ENCODE peak calls at places on chromosomes 3 and 15, in ten cellular contexts. S is uterus, B is CD14-positive monocyte, H is ovary, W is thoracic aorta, X is suprapubic skin, O is upper lobe of right lung, J is endodermal cell, Z is B cell, D is transverse colon. Y is an unnamed sample.

GRCh38 chr3:138434276-138434874 is at the start of gene ESYT3:
- DNase-seq in J (peak; percentile 92), X (peak; percentile 76), H (peak; percentile 75), W (peak; percentile 9), O (peak; percentile 97), B (no peak), Z (peak; percentile 4), D (peak; percentile 78), S (peak; percentile 60), Y (no peak)

GRCh38 chr3:179321585-179322322 is 1.1 kb upstream of the ZNF639 start:
- DNase-seq in Z (peak; percentile 30), S (peak; percentile 37), D (peak; percentile 25), J (peak; percentile 68), B (no peak), O (no peak), X (no peak), W (no peak), H (no peak), Y (no peak)

GRCh38 chr3:171284308-171285075 is 175.7 kb downstream of the TNIK start:
- DNase-seq in X (peak; percentile 66), B (no peak), S (peak; percentile 39), J (no peak), W (peak; percentile 44), H (no peak), Z (no peak), D (no peak), O (no peak), Y (peak; percentile 72)

GRCh38 chr15:61112231-61112630 is 116.9 kb downstream of the RORA start:
- DNase-seq in B (no peak), W (no peak), J (peak; percentile 77), D (no peak), S (peak; percentile 23), H (no peak), O (no peak), X (no peak), Z (no peak), Y (no peak)

GRCh38 chr3:60030982-60031381 is 981.2 kb upstream of the CFAP20DC start:
- DNase-seq in O (no peak), H (no peak), J (no peak), W (no peak), X (no peak), S (no peak), B (no peak), Z (no peak), D (no peak), Y (no peak)

GRCh38 chr3:12004741-12005513 is 739 bp downstream of the SYN2 start:
- DNase-seq in H (peak; percentile 34), X (no peak), S (peak; percentile 13), B (no peak), J (peak; percentile 83), D (no peak), Z (peak; percentile 2), O (no peak), W (no peak), Y (no peak)

GRCh38 chr3:64798316-64798715 is 110.5 kb upstream of the ADAMTS9 start:
- DNase-seq in B (no peak), H (no peak), W (no peak), X (no peak), S (no peak), J (no peak), Z (no peak), O (peak; percentile 75), D (no peak), Y (no peak)

GRCh38 chr3:49647741-49648140 is 26.4 kb upstream of the APEH start:
- DNase-seq in O (no peak), D (no peak), J (no peak), Z (no peak), X (no peak), B (no peak), S (no peak), H (no peak), W (no peak), Y (no peak)

GRCh38 chr15:95051881-95052280 is 820.5 kb downstream of the MCTP2 start:
- DNase-seq in J (no peak), S (no peak), X (no peak), O (no peak), B (no peak), D (no peak), H (no peak), Z (no peak), W (no peak), Y (no peak)

GRCh38 chr3:124791142-124791541 is 60.9 kb downstream of the UMPS start:
- DNase-seq in W (no peak), O (no peak), B (no peak), X (no peak), D (no peak), S (no peak), Z (no peak), H (no peak), J (no peak), Y (no peak)

GRCh38 chr3:186492594-186492993 is 51.6 kb downstream of the CRYGS start:
- DNase-seq in B (no peak), J (peak; percentile 19), X (no peak), S (no peak), O (no peak), H (no peak), D (no peak), Z (no peak), W (no peak), Y (no peak)

GRCh38 chr15:70120109-70120508 is 22.4 kb upstream of the TLE3 start:
- DNase-seq in J (no peak), S (no peak), H (no peak), D (no peak), O (no peak), Z (no peak), W (no peak), B (no peak), X (no peak), Y (no peak)

GRCh38 chr15:70118599-70118998 is 20.9 kb upstream of the TLE3 start:
- DNase-seq in B (no peak), J (no peak), H (no peak), D (no peak), O (no peak), X (no peak), W (no peak), S (no peak), Z (no peak), Y (no peak)

GRCh38 chr15:70125605-70126004 is 27.9 kb upstream of the TLE3 start:
- DNase-seq in J (no peak), O (no peak), S (no peak), B (no peak), D (no peak), H (no peak), Z (no peak), W (no peak), X (no peak), Y (no peak)

GRCh38 chr15:70120954-70121655 is 23.4 kb upstream of the TLE3 start:
- DNase-seq in O (no peak), X (no peak), H (no peak), B (no peak), S (no peak), Z (no peak), D (no peak), W (no peak), J (no peak), Y (no peak)

GRCh38 chr15:70121656-70122297 is 24.1 kb upstream of the TLE3 start:
- DNase-seq in H (peak; percentile 80), S (peak; percentile 84), X (peak; percentile 88), O (peak; percentile 62), J (no peak), B (no peak), Z (no peak), W (no peak), D (peak; percentile 51), Y (peak; percentile 58)
- TF ChIP-seq CTCF in H (no peak), S (no peak), X (no peak), O (no peak), J (peak; percentile 44), B (no peak), Z (no peak), W (no peak), D (no peak), Y (no peak)

DNA sequence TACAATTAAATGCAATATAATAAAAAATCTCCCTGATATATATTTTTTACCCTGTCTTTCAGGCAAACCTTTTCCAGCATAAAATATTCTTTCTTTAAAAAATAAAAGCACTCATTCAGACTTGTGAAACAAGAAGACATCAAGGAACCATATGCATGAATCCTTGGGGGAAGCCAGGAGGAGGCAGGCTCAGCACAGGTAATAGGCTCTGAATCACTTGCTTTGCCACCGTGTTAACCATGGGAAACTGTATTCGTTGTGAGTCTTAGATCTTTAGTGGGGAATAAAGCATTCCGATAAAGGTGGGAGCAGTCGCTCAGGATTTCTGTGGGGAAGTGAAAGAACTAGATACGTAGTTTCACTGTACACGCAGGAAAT is 42.4 kb downstream of the FBN1 start:
- DNase-seq in W (no peak), Z (no peak), H (no peak), J (peak; percentile 62), B (no peak), X (no peak), O (no peak), D (no peak), S (no peak), Y (no peak)
- TF ChIP-seq CTCF in W (no peak), Z (no peak), H (no peak), J (peak; percentile 38), B (no peak), X (no peak), O (no peak), D (no peak), S (no peak), Y (no peak)

GRCh38 chr15:48810414-48811324 is at the start of gene CEP152:
- DNase-seq in W (peak; percentile 90), X (peak; percentile 98), H (peak; percentile 98), Z (peak; percentile 98), J (peak; percentile 100), O (peak; percentile 98), B (peak; percentile 97), S (peak; percentile 95), D (peak; percentile 99), Y (peak; percentile 98)

GRCh38 chr15:48806151-48806550 is 4.7 kb downstream of the CEP152 start:
- DNase-seq in Z (peak; percentile 11), S (no peak), D (no peak), X (no peak), H (no peak), J (no peak), W (no peak), B (no peak), O (no peak), Y (no peak)

DNA sequence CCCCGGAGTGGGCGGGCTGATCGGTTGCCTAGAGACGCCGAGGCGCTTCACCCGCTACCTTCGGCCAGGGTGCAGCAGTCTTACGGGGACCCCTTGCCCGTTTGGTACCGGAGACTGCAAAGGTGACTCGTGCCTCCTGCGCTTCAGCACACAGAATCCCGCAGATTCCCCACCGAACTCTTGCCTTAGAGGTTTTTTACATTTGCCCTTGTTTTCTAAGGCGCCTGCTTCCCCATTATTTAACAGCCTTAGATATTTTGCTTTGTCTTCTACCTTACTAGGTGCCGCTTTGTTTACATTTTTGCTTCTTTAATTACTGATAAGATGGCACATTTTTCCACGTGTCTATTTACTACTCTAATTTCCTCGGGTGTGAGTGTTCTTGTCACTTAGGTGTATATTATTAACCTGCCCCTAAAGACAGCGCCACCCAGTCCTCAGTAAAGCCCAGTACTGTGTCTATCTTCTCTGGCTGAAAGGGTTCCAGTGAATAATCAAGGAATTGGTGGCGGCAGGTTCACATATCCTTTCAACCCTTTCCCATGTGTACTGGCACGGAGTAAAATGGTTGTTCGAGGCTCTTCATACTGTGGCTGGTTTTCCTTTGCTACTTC is 563 bp upstream of the CEP152 start:
- DNase-seq in S (no peak), O (no peak), H (no peak), J (peak; percentile 55), Z (no peak), W (no peak), D (no peak), X (no peak), B (no peak), Y (no peak)
- TF ChIP-seq CTCF in S (no peak), O (no peak), H (no peak), J (peak; percentile 52), Z (no peak), W (no peak), D (no peak), X (no peak), B (no peak), Y (no peak)

GRCh38 chr3:67863869-67864268 is 209.5 kb upstream of the SUCLG2 start:
- DNase-seq in Z (no peak), S (no peak), H (no peak), B (no peak), W (no peak), J (peak; percentile 56), X (no peak), D (no peak), O (no peak), Y (no peak)
- TF ChIP-seq CTCF in Z (no peak), S (no peak), H (no peak), B (no peak), W (no peak), J (peak; percentile 80), X (no peak), D (no peak), O (no peak), Y (no peak)